ENCODE peak calls at places on chromosomes 5 and 9, in six cellular contexts. O is H9, K is IMR-90, E is mesendoderm, M is H1, W is mesenchymal stem cell. C is an unnamed sample.

GRCh38 chr9:36987409-36987808 is 46.7 kb downstream of the PAX5 start:
- DNase-seq in O (no peak), K (no peak), E (no peak), M (no peak), W (no peak), C (no peak)

GRCh38 chr9:112299514-112299913 is 33.9 kb downstream of the PTBP3 start:
- DNase-seq in O (no peak), K (peak), E (no peak), M (no peak), W (peak), C (no peak)

GRCh38 chr9:18331808-18332209 is 142.1 kb upstream of the ADAMTSL1 start:
- DNase-seq in O (no peak), K (peak), E (no peak), M (no peak), W (no peak), C (no peak)

GRCh38 chr5:151772029-151772867 is 494 bp downstream of the G3BP1 start:
- DNase-seq in O (peak), K (no peak), E (peak), M (no peak), W (peak), C (peak)

GRCh38 chr5:67416986-67417385 is 220.4 kb upstream of the CD180 start:
- DNase-seq in O (no peak), K (no peak), E (peak), M (no peak), W (no peak), C (no peak)

GRCh38 chr9:88694625-88695024 is 159.6 kb downstream of the NXNL2 start:
- DNase-seq in O (no peak), K (peak), E (no peak), M (no peak), W (peak), C (no peak)

GRCh38 chr5:72115277-72115676 is 8.0 kb downstream of the MAP1B start:
- DNase-seq in O (no peak), K (no peak), E (no peak), M (no peak), W (no peak), C (no peak)

GRCh38 chr9:33329117-33329563 is 38.8 kb downstream of the NFX1 start:
- DNase-seq in O (no peak), K (peak), E (no peak), M (no peak), W (peak), C (no peak)

GRCh38 chr9:33159058-33159759 is 7.9 kb downstream of the B4GALT1 start:
- DNase-seq in O (no peak), K (peak), E (peak), M (no peak), W (peak), C (no peak)

GRCh38 chr9:75047506-75047905 is 19.4 kb upstream of the CARNMT1 start:
- DNase-seq in O (no peak), K (no peak), E (no peak), M (no peak), W (no peak), C (no peak)

GRCh38 chr9:91412895-91413294 is 10.7 kb downstream of the NFIL3 start:
- DNase-seq in O (no peak), K (no peak), E (no peak), M (no peak), W (no peak), C (no peak)

GRCh38 chr9:91420471-91421021 is 3.1 kb downstream of the NFIL3 start:
- DNase-seq in O (no peak), K (peak), E (no peak), M (no peak), W (peak), C (no peak)

GRCh38 chr9:91415290-91415689 is 8.3 kb downstream of the NFIL3 start:
- DNase-seq in O (no peak), K (no peak), E (no peak), M (no peak), W (no peak), C (no peak)

GRCh38 chr9:91417602-91418218 is 5.9 kb downstream of the NFIL3 start:
- DNase-seq in O (no peak), K (no peak), E (no peak), M (no peak), W (no peak), C (no peak)

DNA sequence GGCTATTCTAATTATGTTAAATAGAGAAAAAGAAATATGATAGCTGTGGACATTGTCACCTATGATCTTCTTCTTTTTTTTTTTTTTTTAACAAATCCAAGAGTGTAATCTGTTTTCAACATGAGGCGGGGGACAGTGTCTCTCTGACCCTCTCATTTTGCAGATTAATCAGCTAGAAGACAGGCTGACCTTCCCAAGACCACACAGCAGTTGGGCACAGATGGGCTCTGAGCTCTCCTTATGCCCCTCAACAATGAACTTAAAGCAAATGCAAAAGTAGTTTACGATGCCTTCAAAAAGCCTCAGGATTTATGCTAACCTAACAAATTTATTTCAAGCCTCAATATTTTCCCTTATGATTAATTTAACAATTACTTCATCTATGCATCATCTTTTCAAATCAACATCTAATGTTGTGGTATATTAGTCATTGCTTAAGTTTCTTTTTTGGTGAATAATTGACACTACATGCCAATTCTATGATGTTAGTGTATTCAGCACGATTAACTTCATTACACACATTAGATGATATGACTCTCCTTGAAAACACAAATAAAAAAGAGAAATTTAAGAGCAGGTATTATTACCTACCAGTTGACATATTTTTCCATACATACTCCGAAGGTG is 7.4 kb downstream of the NFIL3 start:
- DNase-seq in O (no peak), K (peak), E (no peak), M (no peak), W (peak), C (no peak)
- H3K4ac ChIP-seq in O (no peak), K (peak), E (no peak), M (no peak), W (no peak), C (no peak)

DNA sequence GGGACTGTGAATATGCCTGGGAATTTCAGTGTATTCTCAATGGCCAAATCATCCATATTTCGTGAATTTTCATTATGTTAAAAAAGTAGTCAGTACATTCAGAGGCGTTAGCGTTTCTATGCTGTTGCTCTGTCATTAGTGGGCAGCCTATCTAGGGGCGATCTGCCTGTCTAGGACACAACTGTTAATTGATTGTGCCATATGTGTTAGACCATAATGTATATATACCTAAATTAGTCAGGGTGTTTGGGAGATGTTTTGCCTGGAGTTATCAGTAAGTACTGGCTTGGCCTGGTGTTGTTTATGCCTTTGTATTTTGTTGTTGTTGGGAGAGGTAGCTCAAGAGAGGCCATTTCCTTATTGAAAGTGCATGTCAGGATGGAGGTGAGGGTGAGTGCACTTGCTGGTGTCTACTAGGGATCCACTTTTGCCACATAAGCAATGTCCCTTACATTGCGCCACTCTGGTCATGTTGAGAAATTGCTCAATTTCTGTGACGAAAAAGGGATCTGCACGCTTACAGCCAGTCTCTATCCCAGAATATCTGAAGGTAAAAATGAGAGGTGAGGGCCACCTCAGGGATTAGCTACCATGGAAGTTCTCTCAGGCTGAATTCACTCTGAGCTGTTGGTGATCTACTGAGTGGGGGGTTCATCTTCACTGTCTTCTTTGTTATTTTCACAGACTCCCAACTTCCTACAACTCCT is 123.3 kb downstream of the ST8SIA4 start:
- DNase-seq in O (no peak), K (no peak), E (no peak), M (no peak), W (no peak), C (no peak)
- H3K9ac ChIP-seq in O (no peak), K (no peak), E (no peak), M (no peak), W (no peak), C (no peak)

DNA sequence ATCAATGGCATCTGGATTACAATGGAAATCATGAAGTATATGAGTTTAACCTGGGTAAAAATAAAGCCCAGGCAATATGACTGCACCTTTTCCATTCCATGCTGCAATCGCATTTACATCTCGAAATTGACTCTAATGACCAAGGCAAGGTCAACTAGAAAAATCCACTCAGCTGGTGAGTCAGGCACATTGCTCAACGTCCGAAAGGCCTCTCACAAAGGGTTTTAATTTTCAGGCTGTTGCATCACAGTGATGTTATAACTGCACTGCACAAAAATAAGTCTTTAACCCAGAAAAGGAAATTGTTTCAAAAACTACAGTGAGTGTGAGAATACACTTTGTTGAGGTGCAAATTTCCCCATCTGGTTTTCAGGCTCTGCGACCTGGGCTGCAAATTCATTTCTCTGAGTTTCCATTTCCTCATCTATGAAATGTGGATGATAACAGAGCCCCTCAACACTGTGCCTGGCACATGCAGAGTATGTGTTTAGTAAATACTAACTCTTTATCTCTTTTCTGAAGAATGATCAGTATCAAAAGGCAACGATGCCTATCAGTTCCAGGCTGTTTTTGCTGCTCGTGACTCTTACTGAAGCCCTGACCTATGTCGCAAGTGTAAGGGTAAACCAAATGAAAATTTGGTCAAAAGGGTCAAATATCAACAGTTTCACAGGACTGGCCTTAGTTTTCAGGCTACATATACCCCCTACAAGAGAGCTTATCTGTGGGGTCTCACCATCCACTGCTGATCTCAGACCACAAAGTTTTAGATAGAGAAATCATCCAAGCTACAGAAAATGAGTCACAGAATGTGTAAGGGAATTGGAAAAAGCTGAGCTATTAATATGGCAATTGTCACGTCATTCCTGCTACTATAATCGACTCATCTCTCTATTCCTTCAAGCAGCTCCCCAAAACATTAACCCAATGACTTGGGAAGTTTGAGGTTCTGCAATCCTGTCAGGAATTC is 4.1 kb downstream of the NFIL3 start:
- DNase-seq in O (no peak), K (peak), E (peak), M (no peak), W (peak), C (no peak)
- H3K4ac ChIP-seq in O (no peak), K (peak), E (no peak), M (no peak), W (no peak), C (no peak)

GRCh38 chr5:7849531-7850240 is 1.2 kb downstream of the CFAP90 start:
- DNase-seq in O (no peak), K (no peak), E (peak), M (no peak), W (peak), C (peak)
- H3K9ac ChIP-seq in O (no peak), K (no peak), E (peak), M (no peak), W (no peak), C (peak)

GRCh38 chr5:150108711-150109605 is 22.6 kb upstream of the CSF1R start:
- DNase-seq in O (no peak), K (no peak), E (no peak), M (no peak), W (no peak), C (no peak)

GRCh38 chr5:150112211-150113046 is 26.1 kb upstream of the CSF1R start:
- DNase-seq in O (peak), K (peak), E (peak), M (no peak), W (peak), C (peak)

GRCh38 chr5:150109921-150110320 is 23.6 kb upstream of the CSF1R start:
- DNase-seq in O (peak), K (no peak), E (peak), M (no peak), W (no peak), C (no peak)

GRCh38 chr5:150113047-150113744 is 26.8 kb upstream of the CSF1R start:
- DNase-seq in O (peak), K (no peak), E (peak), M (no peak), W (no peak), C (no peak)

GRCh38 chr5:150111121-150111520 is 24.8 kb upstream of the CSF1R start:
- DNase-seq in O (no peak), K (no peak), E (no peak), M (no peak), W (no peak), C (no peak)
- H3K4ac ChIP-seq in O (no peak), K (no peak), E (no peak), M (no peak), W (no peak), C (no peak)

GRCh38 chr9:83296123-83296522 is 233.2 kb upstream of the RASEF start:
- DNase-seq in O (no peak), K (no peak), E (peak), M (no peak), W (no peak), C (no peak)

GRCh38 chr9:83294816-83295215 is 231.9 kb upstream of the RASEF start:
- DNase-seq in O (no peak), K (no peak), E (no peak), M (no peak), W (no peak), C (no peak)

GRCh38 chr9:83304686-83305085 is 233.5 kb downstream of the FRMD3 start:
- DNase-seq in O (no peak), K (peak), E (no peak), M (no peak), W (no peak), C (no peak)

GRCh38 chr9:83299556-83299955 is 236.6 kb upstream of the RASEF start:
- DNase-seq in O (no peak), K (no peak), E (no peak), M (no peak), W (peak), C (no peak)

GRCh38 chr9:83299094-83299493 is 236.2 kb upstream of the RASEF start:
- DNase-seq in O (no peak), K (no peak), E (no peak), M (no peak), W (no peak), C (no peak)
- H3K9ac ChIP-seq in O (no peak), K (no peak), E (no peak), M (no peak), W (peak), C (no peak)

DNA sequence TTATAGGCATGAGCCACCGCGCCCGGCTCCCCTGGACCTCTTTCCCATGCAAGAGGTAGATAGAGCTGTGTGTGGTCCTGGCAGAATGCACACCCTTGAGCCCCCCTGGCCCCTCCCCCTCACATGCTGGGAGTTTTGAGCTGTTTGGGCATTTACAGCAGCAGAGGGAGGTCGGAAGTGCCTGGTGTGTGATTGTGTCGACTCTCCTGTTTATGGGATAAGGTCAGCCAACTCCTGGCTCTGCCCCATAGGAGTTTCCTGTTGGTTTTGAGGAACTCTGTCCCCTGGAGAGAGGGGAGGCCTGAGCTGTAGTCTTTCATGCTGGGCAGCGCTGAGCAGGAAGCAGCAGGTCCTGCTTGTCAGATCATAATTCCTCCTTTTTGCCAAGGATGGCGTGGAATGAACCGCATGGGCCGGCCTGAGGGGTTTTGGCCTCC is 6.0 kb downstream of the LRRC8A start:
- DNase-seq in O (peak), K (no peak), E (peak), M (peak), W (peak), C (no peak)
- H3K4ac ChIP-seq in O (no peak), K (peak), E (no peak), M (no peak), W (no peak), C (no peak)

DNA sequence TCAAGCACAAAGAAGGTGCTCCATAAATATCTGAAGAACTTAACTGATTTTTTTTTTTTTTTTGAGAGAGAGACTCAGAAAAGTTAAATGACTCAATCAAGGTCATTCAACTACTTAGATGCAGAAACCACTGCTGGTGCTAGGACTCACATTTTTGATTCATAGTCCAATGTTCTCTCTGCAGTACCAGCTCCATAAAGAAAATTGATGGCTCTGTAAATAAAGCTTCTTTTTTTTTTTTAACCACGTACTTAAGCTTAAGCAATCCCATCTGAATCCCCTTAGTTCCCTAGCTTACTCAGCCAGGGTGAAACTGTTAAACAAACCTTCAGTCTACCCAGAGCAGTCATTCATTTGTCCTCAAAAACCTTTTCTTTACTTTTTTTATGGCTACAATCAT is 657.0 kb upstream of the WWC1 start:
- DNase-seq in O (no peak), K (peak), E (no peak), M (no peak), W (peak), C (no peak)
- H3K9ac ChIP-seq in O (no peak), K (no peak), E (no peak), M (no peak), W (peak), C (no peak)